ENCODE peak calls at places on chromosome 21, in four cellular contexts. K is H1, P is mesenchymal stem cell, D is trophoblast cell. A is an unnamed sample.

GRCh38 chr21:44082648-44083436 is 24.4 kb upstream of the PWP2 start:
- DNase-seq in P (no peak), K (no peak), D (peak), A (no peak)

GRCh38 chr21:18801468-18801867 is 397.9 kb upstream of the TMPRSS15 start:
- DNase-seq in P (peak), K (no peak), D (no peak), A (no peak)

GRCh38 chr21:32554832-32555436 is 30.4 kb downstream of the TCP10L start:
- DNase-seq in D (no peak), P (no peak), K (no peak), A (no peak)

GRCh38 chr21:33801424-33802405 is 113.9 kb downstream of the ATP5PO start:
- DNase-seq in P (peak), K (no peak), D (peak), A (no peak)

GRCh38 chr21:31636874-31637273 is 22.6 kb upstream of the SOD1 start:
- DNase-seq in K (no peak), D (no peak), P (no peak), A (no peak)

GRCh38 chr21:27306821-27307746 is 340.2 kb upstream of the ADAMTS5 start:
- DNase-seq in D (no peak), K (no peak), P (peak), A (no peak)

GRCh38 chr21:43922949-43923348 is 57.9 kb downstream of the AGPAT3 start:
- DNase-seq in D (no peak), P (no peak), K (no peak), A (no peak)

GRCh38 chr21:27371688-27372331 is 404.9 kb upstream of the ADAMTS5 start:
- DNase-seq in P (peak), D (peak), K (no peak), A (no peak)

GRCh38 chr21:32422064-32422463 is 9.6 kb downstream of the EVA1C start:
- DNase-seq in D (no peak), P (no peak), K (no peak), A (no peak)

GRCh38 chr21:42193131-42193671 is 25.7 kb upstream of the ABCG1 start:
- DNase-seq in P (no peak), K (no peak), D (peak), A (no peak)

GRCh38 chr21:41932191-41932575 is 21.6 kb downstream of the C2CD2 start:
- DNase-seq in K (no peak), D (peak), P (peak), A (no peak)

GRCh38 chr21:16402752-16403151 is 673.0 kb downstream of the USP25 start:
- DNase-seq in P (no peak), K (no peak), D (no peak), A (no peak)

GRCh38 chr21:33384851-33385331 is 18.3 kb upstream of the IFNGR2 start:
- DNase-seq in K (no peak), P (peak), D (no peak), A (no peak)

GRCh38 chr21:34018910-34019309 is 54.5 kb upstream of the MRPS6 start:
- DNase-seq in D (no peak), K (no peak), P (no peak), A (no peak)

GRCh38 chr21:27536319-27536718 is 569.4 kb upstream of the ADAMTS5 start:
- DNase-seq in D (no peak), P (peak), K (no peak), A (no peak)

GRCh38 chr21:41582298-41582840 is 74.4 kb upstream of the TMPRSS2 start:
- DNase-seq in D (no peak), K (no peak), P (no peak), A (no peak)

GRCh38 chr21:33115586-33116541 is 45.9 kb downstream of the OLIG1 start:
- DNase-seq in D (no peak), K (no peak), P (no peak), A (no peak)

GRCh38 chr21:41241341-41241740 is 73.4 kb downstream of the BACE2 start:
- DNase-seq in P (no peak), K (no peak), D (no peak), A (no peak)

GRCh38 chr21:42145569-42146250 is 73.2 kb upstream of the ABCG1 start:
- DNase-seq in K (peak), D (peak), P (peak), A (peak)

GRCh38 chr21:17428484-17428869 is 84.4 kb upstream of the CXADR start:
- DNase-seq in P (no peak), K (no peak), D (no peak), A (no peak)

GRCh38 chr21:31667141-31667540 is 7.6 kb downstream of the SOD1 start:
- DNase-seq in D (no peak), K (no peak), P (no peak), A (no peak)

GRCh38 chr21:46556802-46557201 is 48.1 kb downstream of the S100B start:
- DNase-seq in P (no peak), K (no peak), D (no peak), A (no peak)

GRCh38 chr21:42389449-42389835 is 6.4 kb downstream of the TMPRSS3 start:
- DNase-seq in P (no peak), D (no peak), K (no peak), A (peak)

GRCh38 chr21:46605759-46606426 is 1.0 kb upstream of the S100B start:
- DNase-seq in P (no peak), K (no peak), D (no peak), A (no peak)

GRCh38 chr21:37257526-37257966 is 9.6 kb downstream of the VPS26C start:
- DNase-seq in P (peak), D (peak), K (no peak), A (no peak)

GRCh38 chr21:33950425-33951079 is 34.9 kb upstream of the ATP5PO start:
- DNase-seq in P (no peak), D (no peak), K (peak), A (no peak)

GRCh38 chr21:42028754-42029385 is 18.7 kb upstream of the ZBTB21 start:
- DNase-seq in D (no peak), P (no peak), K (no peak), A (no peak)

GRCh38 chr21:33760641-33761103 is 118.4 kb downstream of the ITSN1 start:
- DNase-seq in K (no peak), P (peak), D (no peak), A (no peak)

GRCh38 chr21:33739701-33740100 is 97.4 kb downstream of the ITSN1 start:
- DNase-seq in P (no peak), K (no peak), D (peak), A (no peak)

GRCh38 chr21:32298148-32298559 is 501 bp upstream of the MRAP start:
- DNase-seq in D (no peak), K (no peak), P (no peak), A (no peak)

GRCh38 chr21:43603641-43604504 is 55.4 kb downstream of the HSF2BP start:
- DNase-seq in K (no peak), D (peak), P (peak), A (no peak)

GRCh38 chr21:41684381-41685245 is 82.2 kb downstream of the RIPK4 start:
- DNase-seq in P (peak), K (no peak), D (peak), A (no peak)

GRCh38 chr21:18384771-18385170 is 18.8 kb downstream of the TMPRSS15 start:
- DNase-seq in P (peak), K (no peak), D (peak), A (no peak)

GRCh38 chr21:42515708-42516502 is 2.3 kb downstream of the SLC37A1 start:
- DNase-seq in P (peak), K (no peak), D (peak), A (no peak)

GRCh38 chr21:42220138-42220701 is 1.3 kb downstream of the ABCG1 start:
- DNase-seq in D (peak), K (peak), P (peak), A (peak)

GRCh38 chr21:44299085-44299457 is 782 bp upstream of the PFKL start:
- DNase-seq in K (no peak), D (peak), P (peak), A (no peak)

GRCh38 chr21:15870819-15871218 is 141.0 kb downstream of the USP25 start:
- DNase-seq in P (no peak), D (no peak), K (no peak), A (no peak)

GRCh38 chr21:16842716-16843115 is 670.1 kb upstream of the CXADR start:
- DNase-seq in K (no peak), P (no peak), D (no peak), A (no peak)

GRCh38 chr21:42360317-42360716 is 6.0 kb downstream of the TFF1 start:
- DNase-seq in P (no peak), K (no peak), D (peak), A (no peak)

DNA sequence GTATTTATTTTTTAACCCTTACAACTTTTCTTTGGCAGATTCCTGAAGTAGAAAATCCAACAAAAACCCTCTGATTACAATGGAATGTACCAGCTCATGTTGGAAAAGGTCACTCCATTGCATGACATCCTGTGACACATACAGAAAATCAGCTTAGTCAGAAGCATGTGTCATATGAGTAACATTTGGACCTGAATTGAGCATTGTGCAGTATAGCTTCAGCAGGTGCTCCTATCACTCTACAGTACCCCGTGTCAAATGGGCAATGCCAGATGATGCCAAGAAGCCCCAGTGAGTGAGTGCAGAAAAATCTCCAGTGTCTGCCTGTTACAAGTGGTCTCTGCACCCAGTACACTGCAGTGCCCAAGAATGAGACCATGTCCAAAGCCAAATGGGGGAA is 129.7 kb upstream of the RUNX1 start:
- DNase-seq in K (no peak), P (peak), D (no peak), A (no peak)
- H3K14ac ChIP-seq in K (no peak), P (no peak), D (no peak), A (no peak)

GRCh38 chr21:39612233-39613028 is at the start of gene B3GALT5:
- DNase-seq in D (peak), P (peak), K (peak), A (peak)

GRCh38 chr21:39611547-39612190 is 1.1 kb upstream of the B3GALT5 start:
- DNase-seq in K (no peak), P (no peak), D (no peak), A (no peak)

GRCh38 chr21:39616373-39616772 is 3.6 kb downstream of the B3GALT5 start:
- DNase-seq in P (no peak), K (no peak), D (no peak), A (no peak)

GRCh38 chr21:39610705-39611104 is 2.0 kb upstream of the B3GALT5 start:
- DNase-seq in D (no peak), K (peak), P (no peak), A (no peak)

GRCh38 chr21:39613029-39613934 is 542 bp downstream of the B3GALT5 start:
- DNase-seq in P (peak), K (peak), D (no peak), A (no peak)
- H3K4me3 ChIP-seq in P (peak), K (peak), D (peak), A (peak)

GRCh38 chr21:25999935-26000582 is 170.5 kb downstream of the APP start:
- DNase-seq in K (no peak), D (no peak), P (no peak), A (no peak)
- H2BK12ac ChIP-seq in K (peak), D (no peak), P (no peak), A (no peak)

GRCh38 chr21:14838400-14838799 is 226.4 kb downstream of the NRIP1 start:
- DNase-seq in K (no peak), D (peak), P (peak), A (no peak)
- H3K14ac ChIP-seq in K (no peak), D (no peak), P (no peak), A (no peak)

GRCh38 chr21:38505654-38506523 is 7.6 kb upstream of the ERG start:
- DNase-seq in P (peak), K (no peak), D (peak), A (peak)
- H3K4me3 ChIP-seq in P (no peak), K (no peak), D (no peak), A (no peak)

DNA sequence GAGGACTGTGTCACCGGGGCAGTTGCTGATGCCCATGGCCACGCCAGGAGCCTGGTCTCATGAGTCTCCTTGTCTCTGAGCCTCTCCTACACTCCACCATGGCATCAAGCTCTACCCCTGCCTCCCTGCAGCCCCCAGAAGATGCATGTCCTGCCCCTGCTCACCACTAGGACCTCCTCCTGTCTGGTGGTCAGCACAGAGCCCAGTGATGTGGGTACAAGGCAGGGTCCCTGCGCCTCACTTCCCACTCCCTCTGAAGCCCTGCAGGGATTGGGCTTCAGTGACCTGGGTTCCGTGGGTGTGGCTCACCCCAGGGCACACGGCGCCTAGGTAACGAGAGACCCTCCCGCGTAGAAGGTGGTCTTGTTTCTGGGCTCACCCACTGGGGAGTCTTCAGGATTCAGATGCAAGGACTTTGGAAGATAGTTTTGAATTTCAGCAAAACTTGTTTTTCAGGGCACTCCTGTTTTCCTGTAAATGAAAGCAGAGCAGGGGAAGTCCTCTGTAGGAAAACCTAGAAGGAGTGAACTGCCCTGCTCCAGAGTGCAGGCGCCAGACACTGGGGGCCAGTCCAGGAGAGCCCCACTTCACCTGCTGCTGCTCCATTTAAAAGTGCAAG is 2.8 kb downstream of the COL18A1 start:
- DNase-seq in K (no peak), D (no peak), P (no peak), A (no peak)
- H2BK12ac ChIP-seq in K (peak), D (peak), P (peak), A (peak)

DNA sequence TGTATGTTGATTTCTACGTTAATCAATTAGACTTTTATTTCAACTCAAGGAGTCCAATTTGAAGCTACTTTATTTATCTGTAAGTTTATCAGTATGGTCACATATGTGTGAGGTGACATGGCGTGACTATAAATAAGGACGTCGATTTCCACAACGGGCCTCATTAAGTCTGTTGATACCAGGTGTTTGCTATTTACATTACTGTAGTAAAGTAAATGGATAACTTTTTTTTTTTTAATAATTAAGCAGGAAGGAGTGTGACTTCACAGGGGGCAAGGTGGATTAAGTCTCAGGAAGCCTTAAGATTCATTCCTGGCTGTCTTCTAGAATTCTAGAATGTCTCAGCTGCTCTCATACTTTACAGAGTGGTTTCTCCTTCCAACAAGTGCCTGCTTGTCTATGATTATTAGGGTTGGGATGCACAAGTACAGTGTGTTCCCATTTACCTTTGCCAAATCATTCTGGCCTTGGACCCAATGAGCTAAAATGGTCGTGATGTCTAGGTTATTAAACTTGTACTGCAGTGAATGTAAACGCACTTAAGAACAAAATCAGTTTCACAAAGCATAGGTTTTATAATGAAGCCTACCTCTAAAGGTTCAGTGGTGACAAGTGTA is 15.5 kb downstream of the MAP3K7CL start:
- DNase-seq in P (peak), D (no peak), K (no peak), A (no peak)
- H3K14ac ChIP-seq in P (no peak), D (no peak), K (no peak), A (no peak)